ENCODE peak calls at places on chromosome 21, in ten cellular contexts. Z, E, J, W, M, I, R, U, B and D are unnamed samples.

GRCh38 chr21:45504021-45504515 is 38.2 kb downstream of the SLC19A1 start:
- DNase-seq in J (no peak), B (no peak), M (no peak), U (no peak), W (no peak), I (no peak), Z (no peak), R (no peak), E (no peak), D (no peak)

GRCh38 chr21:39852021-39852721 is 15.1 kb upstream of the PCP4 start:
- DNase-seq in J (peak; percentile 47), R (no peak), U (no peak), E (no peak), Z (peak; percentile 48), B (no peak), W (no peak), I (no peak), M (peak; percentile 58), D (no peak)

GRCh38 chr21:37557261-37557950 is 190.8 kb downstream of the DYRK1A start:
- DNase-seq in M (peak; percentile 65), U (no peak), B (no peak), R (no peak), E (no peak), W (no peak), I (no peak), Z (no peak), J (peak; percentile 65), D (no peak)

GRCh38 chr21:29091032-29091431 is 17.6 kb upstream of the CCT8 start:
- DNase-seq in U (no peak), E (no peak), W (peak; percentile 94), R (no peak), M (no peak), J (no peak), B (peak; percentile 52), I (peak; percentile 78), Z (no peak), D (no peak)

GRCh38 chr21:41573902-41574690 is 66.1 kb upstream of the TMPRSS2 start:
- DNase-seq in Z (no peak), M (no peak), B (no peak), R (no peak), E (no peak), U (no peak), J (no peak), W (no peak), I (no peak), D (no peak)

GRCh38 chr21:44898851-44899767 is 21.6 kb downstream of the ITGB2 start:
- DNase-seq in U (no peak), M (no peak), B (no peak), I (no peak), E (no peak), J (no peak), W (no peak), R (no peak), Z (no peak), D (no peak)

GRCh38 chr21:45581322-45581712 is 39.1 kb upstream of the SLC19A1 start:
- DNase-seq in U (no peak), J (no peak), W (no peak), R (no peak), M (no peak), E (no peak), Z (no peak), B (no peak), I (no peak), D (no peak)

GRCh38 chr21:44431300-44431699 is 24.0 kb upstream of the LRRC3 start:
- DNase-seq in R (no peak), E (no peak), Z (no peak), M (no peak), W (no peak), B (no peak), I (no peak), J (no peak), U (no peak), D (no peak)

GRCh38 chr21:45465105-45465504 is 60.1 kb downstream of the COL18A1 start:
- DNase-seq in U (no peak), I (no peak), B (no peak), E (no peak), M (no peak), R (no peak), W (no peak), J (no peak), Z (no peak), D (no peak)

GRCh38 chr21:41133896-41134522 is 34.0 kb upstream of the BACE2 start:
- DNase-seq in I (peak; percentile 31), U (peak; percentile 15), J (peak; percentile 41), R (no peak), E (no peak), Z (peak; percentile 51), W (peak; percentile 60), M (no peak), B (peak; percentile 74), D (no peak)

GRCh38 chr21:14895792-14896191 is 169.0 kb downstream of the NRIP1 start:
- DNase-seq in W (no peak), R (no peak), J (no peak), E (no peak), Z (no peak), B (no peak), M (no peak), U (no peak), I (no peak), D (no peak)

GRCh38 chr21:36210779-36211659 is 54.4 kb downstream of the DOP1B start:
- DNase-seq in W (no peak), R (no peak), J (no peak), I (no peak), Z (no peak), E (no peak), M (no peak), B (no peak), U (no peak), D (no peak)

GRCh38 chr21:34078915-34079314 is 5.5 kb downstream of the MRPS6 start:
- DNase-seq in J (no peak), B (peak; percentile 31), R (no peak), M (no peak), E (peak; percentile 62), U (no peak), I (no peak), W (no peak), Z (no peak), D (no peak)

GRCh38 chr21:33873116-33873515 is 42.5 kb downstream of the ATP5PO start:
- DNase-seq in U (no peak), Z (no peak), M (no peak), B (no peak), E (no peak), W (no peak), J (no peak), I (no peak), R (no peak), D (no peak)

GRCh38 chr21:22120616-22121266 is 1122.5 kb downstream of the NCAM2 start:
- DNase-seq in Z (peak; percentile 9), R (no peak), I (no peak), J (no peak), B (no peak), M (no peak), W (peak; percentile 2), E (no peak), U (no peak), D (no peak)

GRCh38 chr21:44874497-44875331 is 1.2 kb upstream of the PTTG1IP start:
- DNase-seq in B (peak; percentile 69), E (peak; percentile 51), W (no peak), I (no peak), Z (peak; percentile 43), M (no peak), U (no peak), J (no peak), R (no peak), D (peak; percentile 18)

GRCh38 chr21:46142581-46143473 is 12.6 kb downstream of the FTCD start:
- DNase-seq in B (no peak), W (no peak), Z (no peak), I (no peak), J (no peak), E (peak; percentile 60), U (no peak), M (no peak), R (no peak), D (no peak)

GRCh38 chr21:42201615-42202161 is 17.3 kb upstream of the ABCG1 start:
- DNase-seq in U (no peak), W (no peak), R (no peak), E (no peak), J (no peak), I (no peak), M (no peak), Z (no peak), B (no peak), D (no peak)

GRCh38 chr21:45134677-45135076 is 60.3 kb downstream of the ADARB1 start:
- DNase-seq in R (no peak), B (no peak), Z (no peak), M (no peak), E (no peak), W (no peak), U (no peak), I (no peak), J (no peak), D (no peak)

GRCh38 chr21:43703068-43703880 is 15.7 kb upstream of the PDXK start:
- DNase-seq in I (peak; percentile 62), W (peak; percentile 79), J (no peak), E (peak; percentile 52), M (no peak), Z (peak; percentile 65), R (no peak), U (no peak), B (no peak), D (peak; percentile 42)

GRCh38 chr21:28554660-28555475 is 437.8 kb downstream of the LTN1 start:
- DNase-seq in Z (peak; percentile 14), E (no peak), R (no peak), U (peak; percentile 1), W (peak; percentile 42), I (peak; percentile 23), B (no peak), M (no peak), J (no peak), D (no peak)

GRCh38 chr21:21188513-21189188 is 190.4 kb downstream of the NCAM2 start:
- DNase-seq in M (no peak), U (no peak), W (peak; percentile 31), I (no peak), R (no peak), Z (no peak), E (no peak), J (no peak), B (no peak), D (no peak)

GRCh38 chr21:27555996-27556395 is 589.1 kb upstream of the ADAMTS5 start:
- DNase-seq in J (no peak), E (no peak), U (no peak), B (no peak), R (no peak), W (peak; percentile 68), Z (no peak), M (no peak), I (peak; percentile 26), D (no peak)

GRCh38 chr21:25385912-25386474 is 221.3 kb downstream of the MRPL39 start:
- DNase-seq in U (peak; percentile 19), M (no peak), W (peak; percentile 83), E (no peak), B (peak; percentile 62), Z (peak; percentile 86), J (peak; percentile 42), I (peak; percentile 58), R (no peak), D (no peak)

GRCh38 chr21:42219606-42220137 is 732 bp downstream of the ABCG1 start:
- DNase-seq in E (no peak), Z (peak; percentile 37), R (peak; percentile 61), M (no peak), I (no peak), B (peak; percentile 45), J (no peak), W (no peak), U (no peak), D (no peak)

GRCh38 chr21:17386498-17386897 is 126.3 kb upstream of the CXADR start:
- DNase-seq in E (no peak), M (no peak), I (no peak), U (no peak), J (no peak), B (no peak), R (no peak), Z (no peak), W (no peak), D (no peak)

GRCh38 chr21:45491056-45491455 is 51.2 kb downstream of the SLC19A1 start:
- DNase-seq in I (no peak), J (no peak), Z (no peak), W (no peak), R (no peak), E (no peak), B (no peak), M (no peak), U (no peak), D (no peak)

GRCh38 chr21:38202811-38203210 is 54.0 kb upstream of the KCNJ15 start:
- DNase-seq in W (no peak), J (no peak), M (no peak), I (no peak), Z (no peak), U (no peak), B (no peak), E (no peak), R (no peak), D (no peak)